ENCODE peak calls at places on chromosomes 5 and 9, in ten cellular contexts. C is EH; N is mesenteric fat pad; Z is astrocyte of the hippocampus; K is activated CD8-positive, alpha-beta memory T cell treated with anti-CD3 and anti-CD28 coated beads for 24 hours; M is Kasumi-1; V is pancreas; U is midbrain; J is hypothalamus; T is fibroblast of mammary gland. W is an unnamed sample.

GRCh38 chr9:35348109-35348508 is 141.8 kb upstream of the RUSC2 start:
- DNase-seq in C (no peak), U (no peak), J (no peak), K (no peak), Z (no peak), N (no peak), M (no peak), T (no peak), V (no peak), W (no peak)

GRCh38 chr5:95822038-95822407 is 503 bp downstream of the GLRX start:
- DNase-seq in M (peak; percentile 42), T (peak; percentile 63), V (no peak), J (peak; percentile 33), N (no peak), C (peak; percentile 62), Z (no peak), U (peak; percentile 62), K (peak; percentile 67), W (peak; percentile 70)

GRCh38 chr9:134403682-134404301 is 77.5 kb downstream of the RXRA start:
- DNase-seq in U (peak; percentile 59), J (peak; percentile 56), V (no peak), C (peak; percentile 92), K (peak; percentile 77), Z (peak; percentile 91), M (peak; percentile 61), N (no peak), T (peak; percentile 91), W (peak; percentile 92)

GRCh38 chr5:150605546-150605945 is 34.9 kb upstream of the SYNPO start:
- DNase-seq in M (no peak), V (no peak), U (no peak), Z (no peak), C (no peak), K (no peak), J (no peak), N (no peak), T (no peak), W (no peak)

GRCh38 chr5:171391996-171392577 is 4.4 kb downstream of the NPM1 start:
- DNase-seq in Z (no peak), U (no peak), M (no peak), T (no peak), V (no peak), C (no peak), J (no peak), K (peak; percentile 54), N (no peak), W (no peak)

GRCh38 chr5:114418546-114419388 is 56.9 kb downstream of the KCNN2 start:
- DNase-seq in Z (no peak), T (no peak), V (no peak), N (no peak), K (no peak), M (peak; percentile 77), J (no peak), U (no peak), C (no peak), W (no peak)

GRCh38 chr9:114112325-114112724 is 13.2 kb upstream of the KIF12 start:
- DNase-seq in T (peak; percentile 24), U (no peak), Z (no peak), N (peak; percentile 65), K (no peak), M (no peak), C (peak; percentile 68), J (no peak), V (no peak), W (no peak)

GRCh38 chr5:74442466-74442865 is 198.1 kb downstream of the ENC1 start:
- DNase-seq in V (no peak), N (no peak), Z (peak; percentile 16), U (no peak), C (peak; percentile 4), T (no peak), M (no peak), K (no peak), J (no peak), W (no peak)

GRCh38 chr5:55438931-55439477 is 95.8 kb downstream of the PLPP1 start:
- DNase-seq in Z (peak; percentile 87), N (no peak), K (no peak), J (no peak), U (peak; percentile 49), V (no peak), T (peak; percentile 69), M (no peak), C (peak; percentile 89), W (peak; percentile 86)

GRCh38 chr5:40198736-40199135 is 481.0 kb upstream of the PTGER4 start:
- DNase-seq in N (no peak), T (peak; percentile 50), Z (no peak), M (no peak), V (no peak), U (no peak), C (peak; percentile 73), K (no peak), J (no peak), W (peak; percentile 10)

GRCh38 chr5:32123058-32123805 is 50.9 kb downstream of the GOLPH3 start:
- DNase-seq in N (no peak), T (no peak), V (no peak), M (no peak), U (peak; percentile 4), C (no peak), J (no peak), K (no peak), Z (no peak), W (no peak)

GRCh38 chr5:134878403-134878802 is 4.2 kb downstream of the TXNDC15 start:
- DNase-seq in Z (no peak), K (no peak), V (peak; percentile 56), U (no peak), J (no peak), T (no peak), N (no peak), C (no peak), M (no peak), W (no peak)

GRCh38 chr5:60161340-60161934 is 267.9 kb upstream of the PDE4D start:
- DNase-seq in U (no peak), J (no peak), M (peak; percentile 55), Z (peak; percentile 54), N (no peak), K (no peak), V (no peak), C (peak; percentile 47), T (peak; percentile 41), W (peak; percentile 33)

GRCh38 chr5:151483647-151484046 is 36.2 kb downstream of the SLC36A1 start:
- DNase-seq in T (no peak), J (no peak), M (peak; percentile 65), V (no peak), C (no peak), K (no peak), N (no peak), Z (no peak), U (peak; percentile 3), W (no peak)

GRCh38 chr5:136731241-136731885 is 366.0 kb upstream of the TRPC7 start:
- DNase-seq in C (peak; percentile 42), K (no peak), V (no peak), Z (peak; percentile 69), U (peak; percentile 25), N (no peak), M (no peak), T (no peak), J (no peak), W (no peak)

GRCh38 chr9:128056086-128056485 is 11.0 kb downstream of the NAIF1 start:
- DNase-seq in Z (no peak), C (no peak), K (no peak), N (no peak), U (no peak), V (peak; percentile 53), M (no peak), T (no peak), J (peak; percentile 22), W (no peak)

W was measured in myocyte.